ENCODE peak calls at places on chromosomes 7 and 10, in four cellular contexts. Y is AG08395; P is T1000; T is central memory CD4-positive, alpha-beta T cell. D is an unnamed sample.
A peak's percentile ranks its signal among the peaks of the same experiment; 100 is the strongest.

GRCh38 chr7:71137479-71137878 is 5.5 kb downstream of the GALNT17 start:
- DNase-seq in Y (no peak), P (no peak), T (no peak), D (no peak)

GRCh38 chr7:79933144-79933543 is 201.5 kb upstream of the GNAI1 start:
- DNase-seq in Y (no peak), P (no peak), T (no peak), D (no peak)

GRCh38 chr10:46545861-46546590 is 10.4 kb downstream of the GPRIN2 start:
- DNase-seq in Y (no peak), P (no peak), T (no peak), D (no peak)

GRCh38 chr10:120735773-120736371 is 115.3 kb upstream of the WDR11 start:
- DNase-seq in Y (peak; percentile 7), P (no peak), T (no peak), D (no peak)

GRCh38 chr7:157874208-157874816 is 537.5 kb downstream of the DNAJB6 start:
- DNase-seq in Y (no peak), P (no peak), T (no peak), D (no peak)

GRCh38 chr10:70579234-70580002 is 23.1 kb downstream of the PRF1 start:
- DNase-seq in Y (no peak), P (no peak), T (no peak), D (no peak)

GRCh38 chr10:99926925-99927718 is 82.6 kb downstream of the DNMBP start:
- DNase-seq in Y (peak; percentile 60), P (no peak), T (no peak), D (no peak)

GRCh38 chr10:106511917-106512316 is 652.6 kb downstream of the SORCS1 start:
- DNase-seq in Y (no peak), P (no peak), T (no peak), D (no peak)

GRCh38 chr7:81111358-81111757 is 192.5 kb upstream of the SEMA3C start:
- DNase-seq in Y (peak; percentile 76), P (peak; percentile 5), T (no peak), D (peak; percentile 18)

GRCh38 chr10:122157451-122157850 is 113.6 kb upstream of the BTBD16 start:
- DNase-seq in Y (no peak), P (no peak), T (no peak), D (no peak)

GRCh38 chr10:93991596-93992284 is 2.0 kb upstream of the PLCE1 start:
- DNase-seq in Y (peak; percentile 86), P (peak; percentile 58), T (no peak), D (no peak)

GRCh38 chr7:131595699-131596098 is 39.3 kb upstream of the PODXL start:
- DNase-seq in Y (no peak), P (no peak), T (no peak), D (no peak)

GRCh38 chr10:118842826-118843624 is 88.3 kb upstream of the CACUL1 start:
- DNase-seq in Y (no peak), P (no peak), T (no peak), D (no peak)

GRCh38 chr10:102151774-102152544 is at the start of gene NOLC1:
- DNase-seq in Y (peak; percentile 97), P (peak; percentile 98), T (peak; percentile 100), D (peak; percentile 99)

GRCh38 chr7:45080265-45080957 is 8.4 kb downstream of the NACAD start:
- DNase-seq in Y (no peak), P (no peak), T (no peak), D (no peak)

GRCh38 chr7:7898155-7898554 is 70.4 kb upstream of the GLCCI1 start:
- DNase-seq in Y (no peak), P (no peak), T (no peak), D (no peak)

GRCh38 chr7:19747740-19748339 is 25.6 kb downstream of the TMEM196 start:
- DNase-seq in Y (peak; percentile 51), P (no peak), T (no peak), D (no peak)

GRCh38 chr10:48400129-48400849 is 93.8 kb downstream of the MAPK8 start:
- DNase-seq in Y (no peak), P (no peak), T (no peak), D (no peak)

GRCh38 chr10:11435621-11436020 is 175.8 kb downstream of the USP6NL start:
- DNase-seq in Y (no peak), P (no peak), T (no peak), D (no peak)

GRCh38 chr7:55588976-55589604 is 16.8 kb upstream of the VOPP1 start:
- DNase-seq in Y (peak; percentile 2), P (no peak), T (no peak), D (no peak)

GRCh38 chr10:71999360-72000072 is 35.3 kb downstream of the CHST3 start:
- DNase-seq in Y (peak; percentile 53), P (no peak), T (no peak), D (peak; percentile 93)

GRCh38 chr7:90720970-90721768 is 125.0 kb downstream of the CDK14 start:
- DNase-seq in Y (peak; percentile 65), P (no peak), T (no peak), D (no peak)

GRCh38 chr10:86267286-86268195 is 99.1 kb downstream of the GRID1 start:
- DNase-seq in Y (no peak), P (no peak), T (no peak), D (no peak)

D was measured in brain pericyte.